ENCODE peak calls at places on chromosome 6, in eight cellular contexts. U, N, F, W, J, O, Y and R are unnamed samples.

GRCh38 chr6:132817554-132818403 is 3.4 kb downstream of the RPS12 start:
- DNase-seq in Y (no peak), U (no peak), O (no peak), F (no peak), W (no peak), N (no peak), J (no peak), R (no peak)

GRCh38 chr6:14959324-14959885 is 286.5 kb upstream of the JARID2 start:
- DNase-seq in W (no peak), U (no peak), F (no peak), Y (no peak), J (no peak), N (no peak), O (no peak), R (no peak)

GRCh38 chr6:55265409-55266114 is 61.7 kb upstream of the GFRAL start:
- DNase-seq in W (no peak), Y (no peak), F (no peak), J (no peak), O (no peak), U (no peak), N (no peak), R (no peak)

GRCh38 chr6:45416700-45417099 is 39.0 kb upstream of the SUPT3H start:
- DNase-seq in Y (no peak), U (no peak), O (no peak), N (no peak), W (no peak), J (no peak), F (no peak), R (no peak)

GRCh38 chr6:157764346-157765068 is 58.5 kb upstream of the SNX9 start:
- DNase-seq in U (peak; percentile 71), N (peak; percentile 87), F (peak; percentile 83), J (peak; percentile 97), Y (peak; percentile 97), W (peak; percentile 98), O (peak; percentile 32), R (peak; percentile 100)

GRCh38 chr6:100381111-100381510 is 83.6 kb downstream of the SIM1 start:
- DNase-seq in U (no peak), O (no peak), F (no peak), N (no peak), W (no peak), Y (no peak), J (no peak), R (no peak)

GRCh38 chr6:13299403-13299821 is 28.9 kb downstream of the TBC1D7 start:
- DNase-seq in O (no peak), U (no peak), Y (no peak), J (no peak), N (no peak), F (no peak), W (no peak), R (no peak)

GRCh38 chr6:36756761-36757160 is 59.1 kb downstream of the RAB44 start:
- DNase-seq in J (no peak), F (no peak), W (no peak), N (no peak), Y (no peak), O (no peak), U (no peak), R (no peak)

GRCh38 chr6:168223150-168223549 is 96.4 kb downstream of the DACT2 start:
- DNase-seq in W (no peak), F (no peak), J (no peak), U (no peak), Y (no peak), N (no peak), O (no peak), R (no peak)

GRCh38 chr6:145187491-145188206 is 547.7 kb downstream of the EPM2A start:
- DNase-seq in W (no peak), J (no peak), Y (no peak), O (no peak), U (no peak), F (no peak), N (no peak), R (no peak)

GRCh38 chr6:129700666-129701065 is 9.3 kb downstream of the ARHGAP18 start:
- DNase-seq in W (no peak), O (no peak), N (no peak), F (no peak), Y (no peak), J (no peak), U (no peak), R (no peak)

GRCh38 chr6:134422426-134423231 is 104.7 kb upstream of the SGK1 start:
- DNase-seq in U (no peak), J (no peak), N (no peak), Y (peak; percentile 97), O (no peak), F (no peak), W (peak; percentile 97), R (peak; percentile 88)

GRCh38 chr6:2793491-2794151 is 28.4 kb downstream of the WRNIP1 start:
- DNase-seq in O (no peak), N (peak; percentile 13), Y (no peak), U (no peak), F (no peak), W (no peak), J (no peak), R (no peak)

GRCh38 chr6:78436335-78436734 is 431.0 kb upstream of the IRAK1BP1 start:
- DNase-seq in Y (peak; percentile 10), O (no peak), U (no peak), N (no peak), W (peak; percentile 8), J (no peak), F (no peak), R (peak; percentile 1)

GRCh38 chr6:163460307-163460782 is 45.8 kb downstream of the QKI start:
- DNase-seq in Y (peak; percentile 42), N (no peak), F (no peak), J (no peak), U (no peak), O (no peak), W (peak; percentile 42), R (no peak)

GRCh38 chr6:2752477-2753115 is 1.9 kb upstream of the MYLK4 start:
- DNase-seq in F (no peak), Y (no peak), N (no peak), J (no peak), W (no peak), O (no peak), U (no peak), R (no peak)

GRCh38 chr6:158086706-158087518 is 81.2 kb downstream of the SERAC1 start:
- DNase-seq in F (no peak), N (peak; percentile 32), U (no peak), W (no peak), Y (no peak), J (peak; percentile 84), O (no peak), R (no peak)

GRCh38 chr6:22526753-22527152 is 42.6 kb upstream of the HDGFL1 start:
- DNase-seq in Y (no peak), W (no peak), U (no peak), N (no peak), F (no peak), O (no peak), J (no peak), R (no peak)

GRCh38 chr6:127900935-127901334 is at the start of gene THEMIS:
- DNase-seq in J (no peak), U (no peak), F (peak; percentile 55), W (no peak), Y (no peak), N (no peak), O (no peak), R (no peak)

GRCh38 chr6:125257351-125257750 is 44.4 kb downstream of the HDDC2 start:
- DNase-seq in O (no peak), U (no peak), Y (no peak), J (no peak), W (peak; percentile 36), N (no peak), F (no peak), R (no peak)

GRCh38 chr6:9646346-9647042 is 768.4 kb downstream of the TFAP2A start:
- DNase-seq in N (peak; percentile 18), U (no peak), Y (peak; percentile 25), F (no peak), J (no peak), O (no peak), W (peak; percentile 2), R (no peak)

GRCh38 chr6:156174026-156174880 is 602.9 kb upstream of the ARID1B start:
- DNase-seq in N (no peak), O (no peak), F (no peak), U (no peak), W (no peak), J (no peak), Y (no peak), R (no peak)

GRCh38 chr6:156395276-156395675 is 381.9 kb upstream of the ARID1B start:
- DNase-seq in F (peak; percentile 16), O (no peak), W (no peak), N (no peak), Y (no peak), J (no peak), U (no peak), R (no peak)

DNA sequence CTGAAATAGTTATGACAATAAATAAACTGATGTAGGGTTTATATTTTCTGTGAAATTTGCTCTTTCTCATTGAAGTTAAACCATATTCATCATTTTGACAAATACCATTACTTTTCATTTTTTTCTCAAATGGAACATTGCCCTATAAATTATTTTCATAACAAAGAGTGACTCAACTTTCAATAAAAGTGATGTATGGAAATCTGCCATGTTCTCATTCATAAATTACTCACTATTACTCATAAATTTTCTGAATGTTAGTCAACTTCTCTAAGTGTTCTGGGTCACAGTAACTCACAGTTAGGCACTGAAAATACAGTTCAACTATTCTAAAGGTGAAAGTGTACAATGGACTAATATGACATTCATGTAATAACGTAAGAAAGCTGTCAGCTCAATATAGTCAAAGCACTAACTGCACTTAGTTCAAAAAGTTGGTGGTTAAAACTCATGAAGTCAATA is 19.0 kb upstream of the STX11 start:
- DNase-seq in O (no peak), N (no peak), U (no peak), Y (no peak), F (no peak), W (peak; percentile 9), J (no peak), R (no peak)
- H3K4me3 ChIP-seq in O (no peak overlapping the region), N (no peak overlapping the region), U (no peak overlapping the region), Y (no peak overlapping the region), F (no peak overlapping the region), W (no peak overlapping the region), J (peak overlapping the region; percentile 25), R (no peak overlapping the region)

DNA sequence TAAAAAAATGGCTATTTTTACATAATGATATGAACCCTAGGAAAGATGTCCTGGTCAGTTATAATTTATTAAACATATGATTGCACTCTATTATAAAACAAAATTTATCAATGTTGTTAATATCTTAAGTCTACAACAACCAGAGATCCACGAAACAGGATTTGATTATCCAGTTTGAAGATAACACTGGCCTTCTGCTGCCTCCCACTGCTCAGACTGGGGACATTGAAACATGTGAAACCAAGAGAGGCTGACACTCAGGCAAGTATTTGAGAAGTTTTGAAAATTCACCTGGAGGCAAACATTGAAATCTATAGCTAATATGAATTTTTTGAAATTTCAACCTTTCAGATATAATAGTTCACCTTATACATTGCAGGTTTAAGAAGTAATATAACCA is 219.3 kb upstream of the HSF2 start:
- DNase-seq in O (no peak), U (no peak), Y (no peak), N (peak; percentile 16), J (no peak), W (no peak), F (no peak), R (no peak)
- TF ChIP-seq CTCF in O (no peak), U (no peak), Y (no peak), N (no peak), J (no peak), W (peak; percentile 45), F (no peak), R (peak; percentile 29)

GRCh38 chr6:43714311-43715055 is 26.9 kb upstream of the MRPS18A start:
- DNase-seq in U (no peak), W (no peak), Y (no peak), O (no peak), F (no peak), J (no peak), N (peak; percentile 76), R (peak; percentile 73)
- H3K4me3 ChIP-seq in U (no peak overlapping the region), W (no peak overlapping the region), Y (no peak overlapping the region), O (no peak overlapping the region), F (no peak overlapping the region), J (no peak overlapping the region), N (no peak overlapping the region), R (no peak overlapping the region)

GRCh38 chr6:3887150-3887700 is 38.1 kb downstream of the FAM50B start:
- DNase-seq in F (no peak), W (peak; percentile 15), N (no peak), O (no peak), U (no peak), Y (no peak), J (no peak), R (no peak)
- TF ChIP-seq CTCF in F (no peak), W (peak; percentile 61), N (peak; percentile 65), O (no peak), U (no peak), Y (peak; percentile 65), J (peak; percentile 40), R (peak; percentile 48)